ENCODE peak calls at places on chromosome 3, in five cellular contexts. R is pons, Z is H7, L is T follicular helper cell, F is left ventricle myocardium superior. H is an unnamed sample.

GRCh38 chr3:196012481-196012880 is 69.4 kb downstream of the TFRC start:
- DNase-seq in L (no peak), R (no peak), F (no peak), Z (no peak), H (no peak)

GRCh38 chr3:129929383-129929782 is 35.9 kb upstream of the TMCC1 start:
- DNase-seq in F (no peak), R (no peak), L (no peak), Z (no peak), H (no peak)

GRCh38 chr3:154540950-154541604 is 111.1 kb upstream of the GPR149 start:
- DNase-seq in Z (no peak), F (no peak), L (no peak), R (no peak), H (no peak)

GRCh38 chr3:17444865-17445264 is 297.6 kb downstream of the TBC1D5 start:
- DNase-seq in L (no peak), R (no peak), Z (no peak), F (no peak), H (no peak)

GRCh38 chr3:182710557-182711157 is 82.6 kb upstream of the ATP11B start:
- DNase-seq in Z (no peak), R (peak; percentile 28), L (no peak), F (no peak), H (no peak)

GRCh38 chr3:72329354-72329753 is 518.9 kb downstream of the SHQ1 start:
- DNase-seq in L (no peak), R (peak; percentile 81), F (peak; percentile 53), Z (peak; percentile 67), H (no peak)

GRCh38 chr3:143207338-143207961 is 87.9 kb downstream of the CHST2 start:
- DNase-seq in Z (no peak), F (no peak), R (no peak), L (no peak), H (no peak)

GRCh38 chr3:105944281-105944680 is 75.5 kb upstream of the CBLB start:
- DNase-seq in F (no peak), L (no peak), R (no peak), Z (no peak), H (no peak)

GRCh38 chr3:132317229-132317948 is at the start of gene ACP3:
- DNase-seq in Z (peak; percentile 12), L (no peak), F (peak; percentile 64), R (peak; percentile 76), H (no peak)

GRCh38 chr3:29236441-29236840 is 44.4 kb upstream of the RBMS3 start:
- DNase-seq in L (no peak), Z (no peak), F (no peak), R (peak; percentile 8), H (no peak)

GRCh38 chr3:8539419-8539818 is 37.8 kb downstream of the LMCD1 start:
- DNase-seq in L (no peak), Z (no peak), F (no peak), R (no peak), H (no peak)

GRCh38 chr3:186757686-186758220 is 25.6 kb upstream of the EIF4A2 start:
- DNase-seq in F (no peak), R (no peak), L (no peak), Z (no peak), H (no peak)

GRCh38 chr3:126982125-126982521 is 792 bp upstream of the PLXNA1 start:
- DNase-seq in F (no peak), R (peak; percentile 37), L (peak; percentile 38), Z (no peak), H (peak; percentile 61)

GRCh38 chr3:161796780-161797179 is 300.2 kb downstream of the OTOL1 start:
- DNase-seq in Z (no peak), R (no peak), L (no peak), F (no peak), H (no peak)

GRCh38 chr3:153190923-153191322 is 28.9 kb downstream of the RAP2B start:
- DNase-seq in R (no peak), F (no peak), L (no peak), Z (no peak), H (no peak)

GRCh38 chr3:194474675-194475074 is 12.1 kb downstream of the ATP13A3 start:
- DNase-seq in Z (no peak), L (no peak), F (no peak), R (no peak), H (no peak)

GRCh38 chr3:147389265-147390175 is 16.8 kb downstream of the ZIC4 start:
- DNase-seq in F (no peak), L (no peak), R (no peak), Z (no peak), H (no peak)

H was measured in T-cell.